ENCODE peak calls at places on chromosome 6, in seven cellular contexts. Q is dermis blood vessel endothelial cell; D is stimulated activated CD8-positive, alpha-beta memory T cell treated with anti-CD3 and anti-CD28 coated beads, Interleukin-15, amount 100 ng/mL, for 1 hour; E is T-helper 1 cell; R is stimulated activated CD4-positive, alpha-beta T cell treated with anti-CD3 and anti-CD28 coated beads, Interleukin-4, amount 100 ng/mL, for 24 hours; A is NCI-H748 treated with DMSO at 0.1 percent for 48 hours; G is activated CD4-positive, CD25-positive, alpha-beta regulatory T cell. K is an unnamed sample.

GRCh38 chr6:154909821-154910220 is 85.3 kb upstream of the TIAM2 start:
- DNase-seq in Q (no peak), D (no peak), E (no peak), R (no peak), A (no peak), G (no peak), K (no peak)

GRCh38 chr6:19663479-19663878 is 173.7 kb upstream of the ID4 start:
- DNase-seq in Q (no peak), D (no peak), E (no peak), R (no peak), A (no peak), G (no peak), K (no peak)

GRCh38 chr6:92371809-92372208 is 1047.5 kb downstream of the EPHA7 start:
- DNase-seq in Q (no peak), D (no peak), E (no peak), R (no peak), A (no peak), G (no peak), K (no peak)

GRCh38 chr6:122180132-122180531 is 219.3 kb upstream of the HSF2 start:
- DNase-seq in Q (no peak), D (no peak), E (no peak), R (no peak), A (no peak), G (no peak), K (no peak)

GRCh38 chr6:166861961-166862286 is 94.4 kb downstream of the RNASET2 start:
- DNase-seq in Q (no peak), D (no peak), E (no peak), R (no peak), A (peak), G (no peak), K (no peak)

GRCh38 chr6:17268114-17268513 is 13.0 kb upstream of the RBM24 start:
- DNase-seq in Q (peak), D (no peak), E (no peak), R (no peak), A (no peak), G (no peak), K (no peak)

GRCh38 chr6:33160728-33161323 is 31.4 kb downstream of the COL11A2 start:
- DNase-seq in Q (no peak), D (no peak), E (no peak), R (no peak), A (no peak), G (no peak), K (no peak)

GRCh38 chr6:36924778-36925396 is 29.7 kb upstream of the PI16 start:
- DNase-seq in Q (no peak), D (no peak), E (no peak), R (no peak), A (no peak), G (no peak), K (no peak)

GRCh38 chr6:133290926-133291325 is 49.8 kb downstream of the EYA4 start:
- DNase-seq in Q (no peak), D (no peak), E (no peak), R (no peak), A (no peak), G (no peak), K (no peak)

GRCh38 chr6:147751232-147751631 is 242.7 kb downstream of the SAMD5 start:
- DNase-seq in Q (no peak), D (no peak), E (no peak), R (no peak), A (no peak), G (no peak), K (no peak)

K was measured in SHP77.